ENCODE peak calls at places on chromosomes 1 and 21, in six cellular contexts. E is K562, G is GM23338, N is HepG2, Y is H1, V is GM12878. H is an unnamed sample.

GRCh38 chr1:151458936-151459330 is 361 bp downstream of the POGZ start:
- DNase-seq in V (no peak), Y (no peak), E (peak), G (peak), N (peak), H (peak)

GRCh38 chr1:75672528-75673393 is 51.7 kb upstream of the ACADM start:
- DNase-seq in V (no peak), Y (no peak), G (peak), N (peak), E (peak), H (peak)

GRCh38 chr1:64505232-64505943 is 35.5 kb downstream of the CACHD1 start:
- DNase-seq in N (no peak), Y (no peak), E (peak), G (peak), V (no peak), H (peak)

GRCh38 chr21:29164330-29164942 is 34.0 kb downstream of the MAP3K7CL start:
- DNase-seq in E (peak), Y (no peak), G (peak), V (no peak), N (peak), H (no peak)

GRCh38 chr1:155064109-155064812 is 721 bp downstream of the EFNA4 start:
- DNase-seq in V (no peak), G (peak), Y (no peak), E (peak), N (peak), H (no peak)

GRCh38 chr1:153439273-153439672 is 21.2 kb downstream of the S100A7 start:
- DNase-seq in E (no peak), V (no peak), G (no peak), Y (no peak), N (no peak), H (no peak)

GRCh38 chr1:37162059-37162458 is 127.7 kb upstream of the GRIK3 start:
- DNase-seq in E (no peak), V (no peak), N (no peak), G (no peak), Y (no peak), H (no peak)

GRCh38 chr1:1303736-1304135 is 4.0 kb downstream of the ACAP3 start:
- DNase-seq in N (no peak), Y (no peak), V (no peak), E (no peak), G (no peak), H (no peak)

GRCh38 chr1:65225179-65225578 is 77.2 kb downstream of the AK4 start:
- DNase-seq in E (no peak), Y (no peak), N (no peak), G (no peak), V (no peak), H (no peak)

GRCh38 chr1:52590275-52590674 is 11.9 kb upstream of the GPX7 start:
- DNase-seq in G (peak), V (no peak), Y (no peak), N (no peak), E (no peak), H (peak)

GRCh38 chr1:63799810-63800209 is 26.0 kb downstream of the ROR1 start:
- DNase-seq in G (no peak), N (no peak), V (no peak), E (no peak), Y (no peak), H (no peak)

GRCh38 chr1:8396912-8397406 is 79.0 kb downstream of the SLC45A1 start:
- DNase-seq in E (peak), V (peak), G (no peak), Y (no peak), N (peak), H (no peak)

GRCh38 chr21:35044770-35045538 is 4.1 kb downstream of the RUNX1 start:
- DNase-seq in E (no peak), Y (no peak), N (no peak), V (no peak), G (no peak), H (no peak)

GRCh38 chr1:229363723-229364122 is 20.9 kb upstream of the CCSAP start:
- DNase-seq in E (no peak), N (no peak), Y (no peak), G (peak), V (no peak), H (no peak)

GRCh38 chr1:207017615-207018559 is 14.7 kb downstream of the C1orf116 start:
- DNase-seq in G (no peak), Y (no peak), E (peak), V (no peak), N (no peak), H (no peak)

GRCh38 chr1:208525417-208525816 is 281.2 kb upstream of the PLXNA2 start:
- DNase-seq in G (no peak), V (no peak), N (no peak), Y (no peak), E (no peak), H (no peak)

GRCh38 chr1:24707659-24708058 is 37.6 kb upstream of the CLIC4 start:
- DNase-seq in N (no peak), G (no peak), V (no peak), Y (no peak), E (no peak), H (no peak)

GRCh38 chr1:245260116-245260882 is 105.5 kb downstream of the KIF26B start:
- DNase-seq in N (no peak), Y (no peak), E (no peak), G (no peak), V (no peak), H (no peak)

GRCh38 chr1:26357121-26357602 is 3.2 kb upstream of the CRYBG2 start:
- DNase-seq in V (no peak), E (no peak), N (no peak), Y (no peak), G (no peak), H (no peak)

GRCh38 chr1:226666714-226667113 is 72.4 kb downstream of the ITPKB start:
- DNase-seq in V (no peak), N (no peak), G (no peak), Y (no peak), E (no peak), H (no peak)

GRCh38 chr21:21730524-21730923 is 732.3 kb downstream of the NCAM2 start:
- DNase-seq in N (no peak), G (no peak), V (no peak), Y (no peak), E (no peak), H (no peak)

GRCh38 chr1:61241411-61241838 is 159.1 kb downstream of the NFIA start:
- DNase-seq in Y (no peak), N (no peak), G (no peak), V (no peak), E (no peak), H (no peak)

GRCh38 chr1:230117694-230118093 is 50.7 kb downstream of the GALNT2 start:
- DNase-seq in N (no peak), V (no peak), G (no peak), Y (no peak), E (no peak), H (no peak)

GRCh38 chr1:22527555-22528296 is 35.6 kb upstream of the EPHA8 start:
- DNase-seq in Y (no peak), G (peak), N (no peak), V (no peak), E (no peak), H (no peak)

GRCh38 chr21:46438241-46438640 is 20.4 kb upstream of the DIP2A start:
- DNase-seq in N (no peak), G (no peak), E (no peak), Y (no peak), V (no peak), H (no peak)

GRCh38 chr1:182588460-182589396 is at the start of gene RNASEL:
- DNase-seq in V (no peak), G (peak), N (no peak), Y (no peak), E (peak), H (peak)

GRCh38 chr1:233033366-233033765 is 83.0 kb downstream of the NTPCR start:
- DNase-seq in G (no peak), E (no peak), Y (no peak), V (no peak), N (no peak), H (no peak)

GRCh38 chr1:936348-936747 is 12.6 kb downstream of the SAMD11 start:
- DNase-seq in G (no peak), V (no peak), E (no peak), N (no peak), Y (no peak), H (no peak)

GRCh38 chr1:197464039-197464438 is 196.0 kb downstream of the CRB1 start:
- DNase-seq in G (peak), N (peak), E (no peak), Y (no peak), V (no peak), H (no peak)

GRCh38 chr1:86776108-86776507 is 71.7 kb downstream of the SH3GLB1 start:
- DNase-seq in G (no peak), E (no peak), V (no peak), N (no peak), Y (no peak), H (no peak)

GRCh38 chr1:239884776-239885175 is 206.9 kb upstream of the FMN2 start:
- DNase-seq in Y (no peak), E (no peak), G (no peak), V (no peak), N (no peak), H (no peak)
- TF ChIP-seq CREB1 in Y (no peak), E (no peak), G (no peak), V (no peak), N (no peak), H (no peak)

DNA sequence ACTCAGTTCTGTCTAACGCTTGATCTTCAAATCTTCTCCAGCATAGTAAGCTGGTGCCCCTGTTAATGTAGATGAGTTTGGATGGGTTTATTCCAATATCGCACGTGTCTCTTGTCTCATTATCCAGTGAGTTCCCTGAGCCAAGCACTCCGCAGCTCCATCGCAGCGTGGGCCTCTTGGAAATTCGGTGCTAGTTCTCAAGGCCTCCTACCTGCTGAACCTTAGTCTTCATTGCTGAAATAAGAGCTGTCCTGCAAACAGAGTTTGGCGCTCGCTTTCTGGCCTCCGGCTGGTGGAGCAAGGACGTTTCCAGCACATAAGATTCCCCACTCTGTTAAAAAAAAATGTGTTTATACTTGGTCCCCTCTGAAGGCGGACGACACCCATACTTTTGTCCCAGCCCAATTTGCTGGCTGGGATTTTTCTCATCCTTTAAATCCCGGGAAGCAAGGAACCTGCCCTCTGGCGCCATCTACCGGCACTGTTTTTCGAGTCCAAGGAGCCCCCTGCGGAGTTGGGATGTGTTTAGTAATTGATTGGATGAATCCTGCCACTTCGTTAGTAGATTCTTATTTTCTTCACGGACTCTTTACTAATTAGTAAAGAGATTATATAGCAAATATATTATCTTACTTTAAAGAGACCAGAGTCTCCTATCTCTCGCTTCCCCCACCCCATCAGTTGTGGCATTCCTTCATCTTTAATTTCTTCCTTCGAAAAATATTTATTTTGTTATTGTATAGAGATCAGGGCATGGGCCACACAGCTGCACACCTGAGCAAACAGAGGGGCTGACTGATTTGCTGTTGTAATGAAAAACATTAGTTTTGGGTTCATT is 14.7 kb downstream of the JUN start:
- DNase-seq in V (no peak), G (peak), E (peak), Y (no peak), N (peak), H (peak)
- TF ChIP-seq CREB1 in V (no peak), G (no peak), E (no peak), Y (no peak), N (no peak), H (no peak)

GRCh38 chr1:115261511-115261910 is 76.5 kb downstream of the NGF start:
- DNase-seq in V (no peak), Y (no peak), G (no peak), N (no peak), E (no peak), H (no peak)

GRCh38 chr1:115262886-115263285 is 75.2 kb downstream of the NGF start:
- DNase-seq in Y (no peak), V (no peak), E (no peak), N (no peak), G (no peak), H (no peak)

GRCh38 chr1:115266729-115267421 is 71.2 kb downstream of the NGF start:
- DNase-seq in Y (no peak), V (no peak), N (no peak), E (no peak), G (no peak), H (no peak)
- TF ChIP-seq CREB1 in Y (no peak), V (no peak), N (no peak), E (no peak), G (no peak), H (no peak)

GRCh38 chr1:45378184-45378583 is 37.9 kb upstream of the MUTYH start:
- DNase-seq in Y (no peak), V (no peak), G (no peak), N (no peak), E (no peak), H (no peak)

GRCh38 chr1:45370575-45370974 is 30.3 kb upstream of the MUTYH start:
- DNase-seq in N (no peak), V (peak), E (no peak), Y (no peak), G (no peak), H (no peak)

GRCh38 chr1:45375104-45376090 is 35.2 kb upstream of the MUTYH start:
- DNase-seq in N (no peak), G (no peak), E (no peak), V (no peak), Y (no peak), H (no peak)

GRCh38 chr1:45373573-45373972 is 33.3 kb upstream of the MUTYH start:
- DNase-seq in V (no peak), N (no peak), E (no peak), G (no peak), Y (no peak), H (no peak)
- TF ChIP-seq CREB1 in V (no peak), N (no peak), E (no peak), G (no peak), Y (no peak), H (no peak)

GRCh38 chr21:32802954-32803353 is 31.4 kb upstream of the PAXBP1 start:
- DNase-seq in G (no peak), E (no peak), V (no peak), N (no peak), Y (no peak), H (no peak)

GRCh38 chr21:32803651-32804050 is 32.1 kb upstream of the PAXBP1 start:
- DNase-seq in G (no peak), N (no peak), Y (no peak), E (no peak), V (no peak), H (no peak)

GRCh38 chr21:32807717-32808380 is 36.3 kb upstream of the PAXBP1 start:
- DNase-seq in G (no peak), V (no peak), E (no peak), Y (no peak), N (no peak), H (no peak)

GRCh38 chr21:32812035-32812434 is 40.5 kb upstream of the PAXBP1 start:
- DNase-seq in Y (no peak), E (no peak), G (no peak), N (no peak), V (no peak), H (no peak)

GRCh38 chr21:32806810-32807386 is 35.3 kb upstream of the PAXBP1 start:
- DNase-seq in N (no peak), Y (no peak), V (no peak), E (no peak), G (no peak), H (no peak)
- TF ChIP-seq CREB1 in N (no peak), Y (no peak), V (no peak), E (no peak), G (no peak), H (no peak)

GRCh38 chr1:184569106-184569505 is 182.3 kb downstream of the C1orf21 start:
- DNase-seq in E (no peak), Y (no peak), G (no peak), V (no peak), N (no peak), H (no peak)

GRCh38 chr1:184567648-184568047 is 180.8 kb downstream of the C1orf21 start:
- DNase-seq in E (no peak), Y (no peak), N (no peak), V (no peak), G (no peak), H (no peak)

GRCh38 chr1:184567016-184567415 is 180.2 kb downstream of the C1orf21 start:
- DNase-seq in N (no peak), E (no peak), V (no peak), Y (no peak), G (no peak), H (no peak)

GRCh38 chr1:184563308-184563707 is 176.5 kb downstream of the C1orf21 start:
- DNase-seq in G (no peak), E (no peak), N (no peak), V (no peak), Y (no peak), H (no peak)

GRCh38 chr1:184568148-184568547 is 181.3 kb downstream of the C1orf21 start:
- DNase-seq in G (no peak), V (no peak), E (no peak), N (no peak), Y (no peak), H (no peak)
- TF ChIP-seq CREB1 in G (no peak), V (no peak), E (no peak), N (no peak), Y (no peak), H (no peak)

DNA sequence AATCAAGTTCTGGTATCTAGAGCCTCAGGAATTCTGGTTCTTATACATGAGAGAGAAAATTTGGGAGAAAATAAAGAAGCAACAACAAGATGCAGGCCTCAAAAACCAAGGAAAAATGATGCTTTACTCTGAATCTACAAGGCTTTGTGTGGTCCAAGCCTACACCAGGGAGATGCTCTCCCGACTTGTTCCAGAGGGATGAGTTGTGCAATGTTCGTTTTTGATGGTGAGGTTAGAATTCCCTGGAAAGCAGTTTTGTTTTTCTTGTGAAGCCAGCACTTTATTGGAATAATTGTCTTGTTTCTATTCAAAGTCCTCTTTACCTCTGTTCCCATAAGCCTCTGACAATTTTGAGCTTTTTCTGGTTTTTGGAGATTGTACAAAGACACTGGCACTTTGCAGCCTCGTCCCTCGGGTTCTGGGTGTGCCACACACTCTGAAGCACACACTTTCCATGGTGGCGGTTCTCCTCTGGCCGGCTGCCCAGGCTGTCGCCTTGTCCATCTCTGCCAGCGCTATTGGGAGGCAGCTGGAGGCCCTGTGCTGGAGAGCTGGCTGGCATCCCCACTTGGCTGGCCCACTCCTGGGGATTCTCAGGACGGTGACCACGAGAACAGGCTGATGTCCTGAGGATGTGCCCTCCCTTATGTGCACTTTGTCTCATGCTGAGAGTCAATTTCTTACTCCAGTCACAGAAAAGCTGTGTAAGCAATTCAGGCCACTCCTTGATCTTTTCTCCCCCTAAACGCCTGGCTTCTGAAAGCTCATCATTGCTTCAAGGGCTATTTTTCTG is 70.2 kb downstream of the EDEM3 start:
- DNase-seq in N (no peak), Y (no peak), E (no peak), V (no peak), G (no peak), H (no peak)
- TF ChIP-seq CREB1 in N (no peak), Y (no peak), E (no peak), V (no peak), G (no peak), H (no peak)

GRCh38 chr1:48049823-48050539 is 52.8 kb upstream of the TRABD2B start:
- DNase-seq in E (no peak), N (no peak), G (no peak), Y (no peak), V (no peak), H (no peak)

GRCh38 chr1:48048980-48049379 is 51.8 kb upstream of the TRABD2B start:
- DNase-seq in Y (no peak), N (no peak), E (no peak), V (no peak), G (no peak), H (no peak)

GRCh38 chr1:48052923-48053291 is 55.7 kb upstream of the TRABD2B start:
- DNase-seq in Y (no peak), V (no peak), G (no peak), E (no peak), N (no peak), H (no peak)

GRCh38 chr1:48054246-48054645 is 57.1 kb upstream of the TRABD2B start:
- DNase-seq in G (no peak), N (no peak), Y (no peak), E (no peak), V (no peak), H (no peak)

DNA sequence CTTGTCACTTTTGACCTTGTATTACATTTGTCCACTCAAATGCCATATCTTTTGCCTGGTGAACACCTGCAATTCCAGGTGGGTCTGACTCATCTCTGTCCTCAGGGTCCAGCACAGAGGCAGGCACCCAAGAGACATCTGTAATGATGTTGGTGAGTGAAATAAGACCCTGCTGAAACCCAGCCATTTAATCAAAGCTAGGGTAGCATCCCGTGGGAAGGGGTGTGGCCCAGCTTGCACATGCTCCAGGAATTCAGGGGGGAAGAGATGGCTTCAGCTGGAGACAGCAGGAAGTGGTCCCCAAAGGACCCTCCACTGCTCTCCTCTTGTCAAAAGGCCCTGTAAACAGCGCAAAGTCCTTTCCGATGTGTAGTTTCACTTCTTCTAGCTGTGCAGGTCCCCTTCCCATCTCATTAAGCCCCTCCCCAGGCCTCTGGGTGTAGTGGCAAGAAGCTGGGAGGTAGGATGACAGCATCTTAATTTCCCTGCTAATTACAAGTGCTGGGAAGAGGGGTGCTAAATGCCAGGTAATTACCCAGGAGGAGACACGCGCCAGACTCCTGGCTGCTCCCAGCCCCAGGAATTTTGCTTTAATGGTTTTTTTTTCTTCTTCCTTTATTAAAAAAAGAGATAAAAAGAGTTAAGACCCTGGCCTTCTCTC is 54.4 kb upstream of the TRABD2B start:
- DNase-seq in V (no peak), G (no peak), E (no peak), N (no peak), Y (no peak), H (no peak)
- TF ChIP-seq CREB1 in V (no peak), G (no peak), E (no peak), N (no peak), Y (no peak), H (no peak)

H was measured in WTC11.